ENCODE peak calls at places on chromosomes 7 and 10, in nine cellular contexts. R is naive thymus-derived CD8-positive, alpha-beta T cell; Y is left lung; F is midbrain; Q is adipocyte; T is H9; A is DMS53; S is H7; C is GM19239. J is an unnamed sample.

GRCh38 chr10:96632974-96633373 is 46.2 kb upstream of the TM9SF3 start:
- DNase-seq in R (no peak), Y (no peak), F (no peak), Q (no peak), T (no peak), A (peak), S (no peak), C (no peak), J (no peak)

GRCh38 chr10:29962451-29962850 is 96.9 kb downstream of the JCAD start:
- DNase-seq in R (no peak), Y (no peak), F (no peak), Q (no peak), T (no peak), A (no peak), S (no peak), C (no peak), J (no peak)

GRCh38 chr7:88034083-88034695 is 100.1 kb downstream of the ADAM22 start:
- DNase-seq in R (no peak), Y (no peak), F (no peak), Q (no peak), T (no peak), A (no peak), S (no peak), C (no peak), J (no peak)

GRCh38 chr10:74177140-74177677 is 26.2 kb downstream of the ADK start:
- DNase-seq in R (peak), Y (peak), F (no peak), Q (peak), T (no peak), A (peak), S (no peak), C (no peak), J (peak)

GRCh38 chr10:59276928-59277327 is 85.4 kb downstream of the FAM13C start:
- DNase-seq in R (no peak), Y (no peak), F (no peak), Q (no peak), T (no peak), A (no peak), S (no peak), C (no peak), J (no peak)

GRCh38 chr10:5694573-5694972 is 9.9 kb downstream of the TASOR2 start:
- DNase-seq in R (no peak), Y (no peak), F (no peak), Q (no peak), T (no peak), A (no peak), S (no peak), C (no peak), J (no peak)

GRCh38 chr10:74628136-74628535 is 198.3 kb upstream of the KAT6B start:
- DNase-seq in R (no peak), Y (no peak), F (no peak), Q (no peak), T (no peak), A (no peak), S (no peak), C (no peak), J (no peak)

GRCh38 chr7:149753370-149754233 is 19.8 kb downstream of the ZNF467 start:
- DNase-seq in R (no peak), Y (no peak), F (no peak), Q (peak), T (peak), A (peak), S (peak), C (no peak), J (no peak)

GRCh38 chr7:132750056-132750455 is 173.8 kb upstream of the PLXNA4 start:
- DNase-seq in R (no peak), Y (no peak), F (no peak), Q (no peak), T (no peak), A (no peak), S (no peak), C (no peak), J (no peak)

GRCh38 chr10:132306951-132307751 is 599 bp downstream of the STK32C start:
- DNase-seq in R (peak), Y (peak), F (no peak), Q (no peak), T (peak), A (peak), S (peak), C (no peak), J (peak)

GRCh38 chr7:92135100-92135429 is 788 bp upstream of the CYP51A1 start:
- DNase-seq in R (no peak), Y (no peak), F (no peak), Q (peak), T (no peak), A (peak), S (peak), C (no peak), J (peak)

GRCh38 chr7:39659356-39660013 is 36.1 kb downstream of the RALA start:
- DNase-seq in R (no peak), Y (no peak), F (no peak), Q (peak), T (no peak), A (no peak), S (no peak), C (no peak), J (no peak)

GRCh38 chr7:140033779-140034363 is 28.9 kb downstream of the PARP12 start:
- DNase-seq in R (no peak), Y (no peak), F (no peak), Q (no peak), T (no peak), A (no peak), S (no peak), C (no peak), J (no peak)

GRCh38 chr10:129861776-129862530 is 102.1 kb downstream of the EBF3 start:
- DNase-seq in R (no peak), Y (no peak), F (no peak), Q (no peak), T (no peak), A (no peak), S (no peak), C (no peak), J (no peak)

GRCh38 chr7:23691320-23691719 is 11.3 kb downstream of the FAM221A start:
- DNase-seq in R (no peak), Y (no peak), F (no peak), Q (peak), T (no peak), A (no peak), S (no peak), C (no peak), J (no peak)

GRCh38 chr10:73653701-73654100 is 2.1 kb downstream of the SYNPO2L start:
- DNase-seq in R (no peak), Y (no peak), F (no peak), Q (no peak), T (no peak), A (peak), S (peak), C (no peak), J (no peak)

GRCh38 chr10:17751781-17752445 is at the start of gene TMEM236:
- DNase-seq in R (no peak), Y (no peak), F (no peak), Q (no peak), T (no peak), A (no peak), S (no peak), C (no peak), J (no peak)

GRCh38 chr10:100969175-100970075 is at the start of gene SEMA4G:
- DNase-seq in R (peak), Y (peak), F (peak), Q (peak), T (peak), A (peak), S (peak), C (peak), J (peak)

GRCh38 chr10:77636286-77636966 is 1.2 kb downstream of the KCNMA1 start:
- DNase-seq in R (no peak), Y (peak), F (no peak), Q (peak), T (peak), A (no peak), S (peak), C (no peak), J (peak)

GRCh38 chr10:66322261-66322660 is 603.6 kb upstream of the LRRTM3 start:
- DNase-seq in R (no peak), Y (no peak), F (no peak), Q (peak), T (no peak), A (peak), S (no peak), C (no peak), J (no peak)

GRCh38 chr10:118471863-118472262 is 123.6 kb downstream of the PRLHR start:
- DNase-seq in R (no peak), Y (no peak), F (no peak), Q (peak), T (no peak), A (peak), S (no peak), C (no peak), J (no peak)

GRCh38 chr10:102113956-102114857 is 6.0 kb downstream of the LDB1 start:
- DNase-seq in R (no peak), Y (peak), F (peak), Q (peak), T (peak), A (peak), S (peak), C (no peak), J (no peak)

GRCh38 chr7:13262929-13263530 is 575.6 kb downstream of the ARL4A start:
- DNase-seq in R (no peak), Y (no peak), F (peak), Q (peak), T (no peak), A (peak), S (no peak), C (no peak), J (peak)

GRCh38 chr10:75108684-75109458 is 2.6 kb upstream of the SAMD8 start:
- DNase-seq in R (no peak), Y (no peak), F (no peak), Q (peak), T (peak), A (peak), S (peak), C (no peak), J (no peak)

GRCh38 chr10:132828681-132829080 is 42.7 kb upstream of the NKX6-2 start:
- DNase-seq in R (no peak), Y (peak), F (no peak), Q (no peak), T (peak), A (no peak), S (peak), C (no peak), J (no peak)

GRCh38 chr10:43623351-43623750 is 17.1 kb downstream of the ZNF485 start:
- DNase-seq in R (no peak), Y (no peak), F (no peak), Q (peak), T (no peak), A (peak), S (no peak), C (no peak), J (no peak)

GRCh38 chr10:113412161-113412560 is 140.7 kb upstream of the HABP2 start:
- DNase-seq in R (no peak), Y (no peak), F (no peak), Q (peak), T (no peak), A (no peak), S (no peak), C (no peak), J (no peak)

GRCh38 chr10:89144836-89145235 is 62.3 kb downstream of the CH25H start:
- DNase-seq in R (no peak), Y (no peak), F (no peak), Q (no peak), T (no peak), A (no peak), S (no peak), C (no peak), J (no peak)

GRCh38 chr7:22481726-22482125 is 18.3 kb downstream of the STEAP1B start:
- DNase-seq in R (no peak), Y (no peak), F (no peak), Q (peak), T (no peak), A (peak), S (no peak), C (peak), J (no peak)

GRCh38 chr7:66626236-66626957 is 2.3 kb upstream of the KCTD7 start:
- DNase-seq in R (no peak), Y (no peak), F (no peak), Q (peak), T (no peak), A (no peak), S (no peak), C (no peak), J (no peak)

GRCh38 chr10:119431034-119431767 is 111.3 kb downstream of the RGS10 start:
- DNase-seq in R (no peak), Y (peak), F (no peak), Q (no peak), T (no peak), A (no peak), S (no peak), C (no peak), J (no peak)

GRCh38 chr7:150435390-150436073 is 14.9 kb upstream of the GIMAP8 start:
- DNase-seq in R (no peak), Y (no peak), F (peak), Q (no peak), T (no peak), A (no peak), S (no peak), C (peak), J (peak)

GRCh38 chr10:34396669-34397068 is 418.4 kb downstream of the PARD3 start:
- DNase-seq in R (no peak), Y (no peak), F (no peak), Q (no peak), T (no peak), A (no peak), S (no peak), C (no peak), J (no peak)